ENCODE peak calls at places on chromosomes 12 and 14, in seven cellular contexts. C is NCI-H1436 treated with DMSO at 0.1 percent for 48 hours; M is lung microvascular endothelial cell; W is activated naive CD8-positive, alpha-beta T cell treated with anti-CD3 and anti-CD28 coated beads for 36 hours; B is cardiac fibroblast; F is H4; G is GM23338. A is an unnamed sample.

GRCh38 chr12:84789184-84789583 is 123.4 kb downstream of the SLC6A15 start:
- DNase-seq in B (no peak), W (no peak), M (no peak), F (no peak), C (no peak), G (no peak), A (no peak)

GRCh38 chr12:103399986-103400385 is 95.8 kb downstream of the C12orf42 start:
- DNase-seq in W (no peak), F (no peak), B (no peak), G (no peak), M (no peak), C (no peak), A (no peak)

GRCh38 chr14:69671365-69672050 is 60.1 kb downstream of the SUSD6 start:
- DNase-seq in F (no peak), B (no peak), G (no peak), W (no peak), M (no peak), C (no peak), A (no peak)

GRCh38 chr12:30358113-30358512 is 337.6 kb downstream of the IPO8 start:
- DNase-seq in F (no peak), W (no peak), C (no peak), M (no peak), B (no peak), G (no peak), A (no peak)

GRCh38 chr12:29516431-29516875 is 19.0 kb upstream of the OVCH1 start:
- DNase-seq in G (no peak), C (no peak), B (peak), W (no peak), M (peak), F (peak), A (peak)

GRCh38 chr14:77825895-77826519 is 26.1 kb downstream of the ADCK1 start:
- DNase-seq in M (no peak), C (no peak), B (no peak), G (no peak), W (no peak), F (no peak), A (no peak)

GRCh38 chr14:67387195-67387594 is 24.8 kb downstream of the PLEK2 start:
- DNase-seq in W (no peak), F (no peak), G (no peak), C (no peak), M (peak), B (peak), A (no peak)

GRCh38 chr14:22089940-22090339 is 416.3 kb upstream of the OR4E1 start:
- DNase-seq in G (no peak), M (no peak), W (no peak), C (no peak), F (no peak), B (no peak), A (no peak)

GRCh38 chr14:50064993-50065392 is 51.4 kb downstream of the VCPKMT start:
- DNase-seq in W (peak), M (peak), C (no peak), G (no peak), F (peak), B (peak), A (no peak)

GRCh38 chr14:81429028-81429427 is 28.9 kb upstream of the STON2 start:
- DNase-seq in G (no peak), M (no peak), B (no peak), C (no peak), F (no peak), W (no peak), A (no peak)

GRCh38 chr12:117038023-117038680 is 61.1 kb downstream of the TESC start:
- DNase-seq in B (no peak), W (no peak), G (no peak), M (no peak), F (no peak), C (no peak), A (no peak)

GRCh38 chr14:96574633-96575191 is 72.5 kb downstream of the PAPOLA start:
- DNase-seq in B (peak), C (no peak), W (no peak), F (no peak), G (no peak), M (no peak), A (no peak)

GRCh38 chr12:85036736-85037135 is 585 bp downstream of the LRRIQ1 start:
- DNase-seq in M (no peak), G (no peak), W (no peak), F (no peak), C (no peak), B (no peak), A (no peak)

GRCh38 chr14:90556050-90556477 is 159.2 kb downstream of the CALM1 start:
- DNase-seq in F (no peak), G (peak), M (no peak), W (no peak), C (no peak), B (no peak), A (no peak)

GRCh38 chr14:77083082-77083481 is 15.0 kb upstream of the CIPC start:
- DNase-seq in W (no peak), F (no peak), C (no peak), G (no peak), M (no peak), B (no peak), A (no peak)

GRCh38 chr12:47547077-47547476 is 158.8 kb downstream of the RPAP3 start:
- DNase-seq in M (peak), B (peak), W (no peak), G (peak), F (peak), C (no peak), A (peak)

GRCh38 chr12:123808167-123808566 is 46.1 kb downstream of the DNAH10 start:
- DNase-seq in G (peak), F (peak), M (peak), B (peak), W (no peak), C (no peak), A (no peak)

A was measured in endothelial cell of umbilical vein.